ENCODE peak calls at places on chromosomes 16 and 17, in eight cellular contexts. B is activated naive CD8-positive, alpha-beta T cell treated with anti-CD3 and anti-CD28 coated beads, Interleukin-2, amount 50 U/mL, for 24 hours; A is NCI-H1092; G is SK-MEL-5; U is activated CD4-positive, CD25-positive, alpha-beta regulatory T cell; S is kidney; I is MCF 10A; H is GM13977. J is an unnamed sample.

GRCh38 chr16:65070831-65071230 is 51.0 kb downstream of the CDH11 start:
- DNase-seq in B (no peak), A (peak), G (peak), U (no peak), S (peak), I (peak), H (no peak), J (peak)

GRCh38 chr17:38590988-38591758 is 14.6 kb downstream of the SRCIN1 start:
- DNase-seq in B (no peak), A (peak), G (no peak), U (no peak), S (peak), I (peak), H (no peak), J (no peak)

GRCh38 chr16:177394-177822 is 928 bp downstream of the HBA1 start:
- DNase-seq in B (no peak), A (no peak), G (no peak), U (no peak), S (peak), I (no peak), H (no peak), J (no peak)

GRCh38 chr17:42129109-42129837 is 6.7 kb downstream of the HSPB9 start:
- DNase-seq in B (no peak), A (no peak), G (no peak), U (no peak), S (peak), I (no peak), H (no peak), J (no peak)

GRCh38 chr17:47685556-47686275 is 8.2 kb upstream of the TBKBP1 start:
- DNase-seq in B (no peak), A (no peak), G (no peak), U (no peak), S (no peak), I (no peak), H (no peak), J (no peak)

GRCh38 chr17:56779898-56780777 is 53.6 kb downstream of the C17orf67 start:
- DNase-seq in B (peak), A (peak), G (peak), U (peak), S (peak), I (peak), H (peak), J (peak)

GRCh38 chr17:30554839-30555751 is 77.9 kb downstream of the GOSR1 start:
- DNase-seq in B (no peak), A (no peak), G (peak), U (no peak), S (peak), I (peak), H (no peak), J (no peak)

GRCh38 chr16:54847207-54847606 is 83.5 kb upstream of the IRX5 start:
- DNase-seq in B (no peak), A (no peak), G (no peak), U (no peak), S (no peak), I (peak), H (no peak), J (no peak)

GRCh38 chr16:74601131-74601871 is 5.6 kb downstream of the GLG1 start:
- DNase-seq in B (peak), A (no peak), G (no peak), U (peak), S (no peak), I (no peak), H (no peak), J (no peak)

GRCh38 chr16:30113031-30113710 is at the start of gene GDPD3:
- DNase-seq in B (no peak), A (no peak), G (no peak), U (no peak), S (peak), I (peak), H (no peak), J (no peak)

GRCh38 chr16:72744064-72744793 is 303.7 kb downstream of the ZFHX3 start:
- DNase-seq in B (no peak), A (no peak), G (no peak), U (no peak), S (no peak), I (no peak), H (no peak), J (no peak)

GRCh38 chr16:15493416-15494181 is 59.2 kb downstream of the BMERB1 start:
- DNase-seq in B (no peak), A (peak), G (no peak), U (no peak), S (no peak), I (no peak), H (no peak), J (no peak)

GRCh38 chr17:74497471-74497870 is 31.0 kb downstream of the CD300A start:
- DNase-seq in B (no peak), A (no peak), G (no peak), U (no peak), S (no peak), I (no peak), H (no peak), J (no peak)

GRCh38 chr17:48500435-48501426 is 30.1 kb downstream of the HOXB1 start:
- DNase-seq in B (no peak), A (peak), G (no peak), U (no peak), S (no peak), I (no peak), H (no peak), J (no peak)

GRCh38 chr17:6569391-6570302 is 13.3 kb upstream of the PITPNM3 start:
- DNase-seq in B (no peak), A (no peak), G (no peak), U (no peak), S (no peak), I (no peak), H (no peak), J (no peak)

GRCh38 chr16:15639061-15639568 is 3.8 kb downstream of the MARF1 start:
- DNase-seq in B (peak), A (no peak), G (no peak), U (no peak), S (no peak), I (no peak), H (no peak), J (no peak)

GRCh38 chr16:66308096-66308495 is 58.4 kb upstream of the CDH5 start:
- DNase-seq in B (no peak), A (no peak), G (no peak), U (no peak), S (no peak), I (no peak), H (no peak), J (no peak)

GRCh38 chr16:59886021-59886420 is 1151.9 kb upstream of the GOT2 start:
- DNase-seq in B (no peak), A (no peak), G (peak), U (no peak), S (no peak), I (peak), H (no peak), J (no peak)

GRCh38 chr16:71288570-71288889 is 672 bp downstream of the CMTR2 start:
- DNase-seq in B (no peak), A (no peak), G (no peak), U (no peak), S (no peak), I (no peak), H (no peak), J (no peak)

GRCh38 chr16:1097800-1098199 is 1.8 kb upstream of the C1QTNF8 start:
- DNase-seq in B (no peak), A (no peak), G (no peak), U (no peak), S (peak), I (no peak), H (no peak), J (no peak)

GRCh38 chr17:1329745-1330343 is 50.4 kb downstream of the TRARG1 start:
- DNase-seq in B (no peak), A (no peak), G (no peak), U (no peak), S (no peak), I (no peak), H (no peak), J (no peak)

GRCh38 chr17:79483842-79484241 is 127.0 kb downstream of the RBFOX3 start:
- DNase-seq in B (no peak), A (no peak), G (no peak), U (no peak), S (no peak), I (no peak), H (no peak), J (no peak)

GRCh38 chr16:58451263-58451662 is 48.7 kb upstream of the NDRG4 start:
- DNase-seq in B (no peak), A (no peak), G (no peak), U (no peak), S (peak), I (no peak), H (no peak), J (no peak)

GRCh38 chr16:27303256-27304100 is 10.3 kb upstream of the IL4R start:
- DNase-seq in B (no peak), A (no peak), G (peak), U (no peak), S (no peak), I (peak), H (no peak), J (no peak)

GRCh38 chr16:2520784-2521577 is 810 bp downstream of the AMDHD2 start:
- DNase-seq in B (peak), A (no peak), G (peak), U (peak), S (peak), I (peak), H (peak), J (no peak)

GRCh38 chr17:71741836-71742235 is 379.0 kb upstream of the SOX9 start:
- DNase-seq in B (no peak), A (no peak), G (no peak), U (no peak), S (no peak), I (no peak), H (no peak), J (no peak)

GRCh38 chr16:87276091-87276561 is 41.1 kb downstream of the C16orf95 start:
- DNase-seq in B (no peak), A (no peak), G (no peak), U (no peak), S (peak), I (no peak), H (no peak), J (no peak)

GRCh38 chr16:2774161-2774891 is 2.8 kb downstream of the ELOB start:
- DNase-seq in B (no peak), A (no peak), G (no peak), U (no peak), S (no peak), I (no peak), H (no peak), J (no peak)

GRCh38 chr16:56637814-56638750 is at the start of gene MT1A:
- DNase-seq in B (no peak), A (no peak), G (no peak), U (no peak), S (peak), I (no peak), H (no peak), J (peak)

J was measured in NCI-H774.